ENCODE peak calls at places on chromosomes 1 and 21, in seven cellular contexts. One of them, this sample, is unnamed.

GRCh38 chr21:44601596-44602473 is 1.4 kb downstream of the KRTAP10-7 start:
- DNase-seq in psoas muscle: no peak
- DNase-seq in body of pancreas: no peak
- DNase-seq in upper lobe of right lung: peak; percentile 53
- DNase-seq in GM12865: no peak
- DNase-seq in ovary: no peak
- DNase-seq in AG04449: no peak
- DNase-seq in this sample: no peak

GRCh38 chr1:44297695-44298400 is 57.2 kb downstream of the ERI3 start:
- DNase-seq in psoas muscle: no peak
- DNase-seq in body of pancreas: no peak
- DNase-seq in upper lobe of right lung: no peak
- DNase-seq in GM12865: no peak
- DNase-seq in ovary: no peak
- DNase-seq in AG04449: no peak
- DNase-seq in this sample: no peak

GRCh38 chr1:108610073-108610472 is 50.2 kb downstream of the EEIG2 start:
- DNase-seq in psoas muscle: no peak
- DNase-seq in body of pancreas: no peak
- DNase-seq in upper lobe of right lung: no peak
- DNase-seq in GM12865: no peak
- DNase-seq in ovary: no peak
- DNase-seq in AG04449: no peak
- DNase-seq in this sample: peak; percentile 20

GRCh38 chr1:178650950-178651461 is 74.0 kb upstream of the RALGPS2 start:
- DNase-seq in psoas muscle: no peak
- DNase-seq in body of pancreas: no peak
- DNase-seq in upper lobe of right lung: no peak
- DNase-seq in GM12865: no peak
- DNase-seq in ovary: no peak
- DNase-seq in AG04449: no peak
- DNase-seq in this sample: no peak

GRCh38 chr1:156749429-156750118 is 1.9 kb downstream of the HDGF start:
- DNase-seq in psoas muscle: no peak
- DNase-seq in body of pancreas: peak; percentile 41
- DNase-seq in upper lobe of right lung: no peak
- DNase-seq in GM12865: no peak
- DNase-seq in ovary: no peak
- DNase-seq in AG04449: no peak
- DNase-seq in this sample: no peak

GRCh38 chr1:228989176-228989575 is 253.9 kb downstream of the RHOU start:
- DNase-seq in psoas muscle: no peak
- DNase-seq in body of pancreas: no peak
- DNase-seq in upper lobe of right lung: no peak
- DNase-seq in GM12865: no peak
- DNase-seq in ovary: no peak
- DNase-seq in AG04449: no peak
- DNase-seq in this sample: no peak

GRCh38 chr1:8083739-8084484 is 57.8 kb upstream of the ERRFI1 start:
- DNase-seq in psoas muscle: no peak
- DNase-seq in body of pancreas: peak; percentile 21
- DNase-seq in upper lobe of right lung: no peak
- DNase-seq in GM12865: no peak
- DNase-seq in ovary: no peak
- DNase-seq in AG04449: no peak
- DNase-seq in this sample: no peak

GRCh38 chr1:31669786-31670582 is 25.3 kb upstream of the PEF1 start:
- DNase-seq in psoas muscle: peak; percentile 90
- DNase-seq in body of pancreas: peak; percentile 90
- DNase-seq in upper lobe of right lung: peak; percentile 91
- DNase-seq in GM12865: no peak
- DNase-seq in ovary: peak; percentile 79
- DNase-seq in AG04449: no peak
- DNase-seq in this sample: peak; percentile 68

GRCh38 chr1:233605205-233605604 is 8.7 kb upstream of the KCNK1 start:
- DNase-seq in psoas muscle: no peak
- DNase-seq in body of pancreas: no peak
- DNase-seq in upper lobe of right lung: no peak
- DNase-seq in GM12865: no peak
- DNase-seq in ovary: no peak
- DNase-seq in AG04449: no peak
- DNase-seq in this sample: no peak

GRCh38 chr1:156906206-156906910 is 12.8 kb downstream of the PEAR1 start:
- DNase-seq in psoas muscle: peak; percentile 50
- DNase-seq in body of pancreas: no peak
- DNase-seq in upper lobe of right lung: no peak
- DNase-seq in GM12865: no peak
- DNase-seq in ovary: no peak
- DNase-seq in AG04449: no peak
- DNase-seq in this sample: no peak

GRCh38 chr1:24940231-24940630 is 10.2 kb upstream of the RUNX3 start:
- DNase-seq in psoas muscle: no peak
- DNase-seq in body of pancreas: no peak
- DNase-seq in upper lobe of right lung: no peak
- DNase-seq in GM12865: no peak
- DNase-seq in ovary: no peak
- DNase-seq in AG04449: no peak
- DNase-seq in this sample: no peak

GRCh38 chr21:15421521-15421920 is 308.3 kb upstream of the USP25 start:
- DNase-seq in psoas muscle: no peak
- DNase-seq in body of pancreas: no peak
- DNase-seq in upper lobe of right lung: no peak
- DNase-seq in GM12865: no peak
- DNase-seq in ovary: no peak
- DNase-seq in AG04449: no peak
- DNase-seq in this sample: no peak

GRCh38 chr1:170856455-170856854 is 78.9 kb upstream of the MROH9 start:
- DNase-seq in psoas muscle: no peak
- DNase-seq in body of pancreas: no peak
- DNase-seq in upper lobe of right lung: no peak
- DNase-seq in GM12865: no peak
- DNase-seq in ovary: no peak
- DNase-seq in AG04449: no peak
- DNase-seq in this sample: no peak

GRCh38 chr1:66552829-66553228 is 18.9 kb downstream of the SGIP1 start:
- DNase-seq in psoas muscle: peak; percentile 50
- DNase-seq in body of pancreas: no peak
- DNase-seq in upper lobe of right lung: no peak
- DNase-seq in GM12865: no peak
- DNase-seq in ovary: peak; percentile 17
- DNase-seq in AG04449: no peak
- DNase-seq in this sample: no peak

GRCh38 chr1:1157914-1158710 is 15.6 kb upstream of the TTLL10 start:
- DNase-seq in psoas muscle: peak; percentile 73
- DNase-seq in body of pancreas: peak; percentile 84
- DNase-seq in upper lobe of right lung: peak; percentile 82
- DNase-seq in GM12865: peak; percentile 60
- DNase-seq in ovary: peak; percentile 38
- DNase-seq in AG04449: no peak
- DNase-seq in this sample: peak; percentile 24

GRCh38 chr21:36145259-36145658 is 10.4 kb downstream of the CBR3 start:
- DNase-seq in psoas muscle: no peak
- DNase-seq in body of pancreas: no peak
- DNase-seq in upper lobe of right lung: no peak
- DNase-seq in GM12865: no peak
- DNase-seq in ovary: no peak
- DNase-seq in AG04449: no peak
- DNase-seq in this sample: no peak

GRCh38 chr21:36135391-36136094 is 664 bp downstream of the CBR3 start:
- DNase-seq in psoas muscle: peak; percentile 88
- DNase-seq in body of pancreas: peak; percentile 61
- DNase-seq in upper lobe of right lung: peak; percentile 75
- DNase-seq in GM12865: peak; percentile 39
- DNase-seq in ovary: peak; percentile 72
- DNase-seq in AG04449: no peak
- DNase-seq in this sample: peak; percentile 34

GRCh38 chr21:36141513-36141925 is 6.6 kb downstream of the CBR3 start:
- DNase-seq in psoas muscle: peak; percentile 85
- DNase-seq in body of pancreas: peak; percentile 97
- DNase-seq in upper lobe of right lung: peak; percentile 87
- DNase-seq in GM12865: peak; percentile 93
- DNase-seq in ovary: peak; percentile 66
- DNase-seq in AG04449: no peak
- DNase-seq in this sample: peak; percentile 65
- H3K4me3 ChIP-seq in psoas muscle: no peak overlapping the region
- H3K4me3 ChIP-seq in body of pancreas: no peak overlapping the region
- H3K4me3 ChIP-seq in upper lobe of right lung: no peak overlapping the region
- H3K4me3 ChIP-seq in GM12865: no peak overlapping the region
- H3K4me3 ChIP-seq in ovary: no peak overlapping the region
- H3K4me3 ChIP-seq in AG04449: no peak overlapping the region
- H3K4me3 ChIP-seq in this sample: no peak overlapping the region

GRCh38 chr1:119674835-119675289 is 26.8 kb upstream of the ZNF697 start:
- DNase-seq in psoas muscle: peak; percentile 69
- DNase-seq in body of pancreas: peak; percentile 49
- DNase-seq in upper lobe of right lung: no peak
- DNase-seq in GM12865: peak; percentile 76
- DNase-seq in ovary: no peak
- DNase-seq in AG04449: no peak
- DNase-seq in this sample: peak; percentile 71
- TF ChIP-seq CTCF in psoas muscle: no peak
- TF ChIP-seq CTCF in body of pancreas: no peak
- TF ChIP-seq CTCF in upper lobe of right lung: no peak
- TF ChIP-seq CTCF in GM12865: peak; percentile 72
- TF ChIP-seq CTCF in ovary: no peak
- TF ChIP-seq CTCF in AG04449: no peak
- TF ChIP-seq CTCF in this sample: peak; percentile 76

GRCh38 chr21:34364921-34365320 is 1.1 kb downstream of the KCNE2 start:
- DNase-seq in psoas muscle: no peak
- DNase-seq in body of pancreas: no peak
- DNase-seq in upper lobe of right lung: no peak
- DNase-seq in GM12865: no peak
- DNase-seq in ovary: no peak
- DNase-seq in AG04449: no peak
- DNase-seq in this sample: no peak
- H3K4me3 ChIP-seq in psoas muscle: no peak overlapping the region
- H3K4me3 ChIP-seq in body of pancreas: no peak overlapping the region
- H3K4me3 ChIP-seq in upper lobe of right lung: no peak overlapping the region
- H3K4me3 ChIP-seq in GM12865: no peak overlapping the region
- H3K4me3 ChIP-seq in ovary: no peak overlapping the region
- H3K4me3 ChIP-seq in AG04449: no peak overlapping the region
- H3K4me3 ChIP-seq in this sample: no peak overlapping the region

GRCh38 chr1:230796626-230797025 is 49.4 kb downstream of the CAPN9 start:
- DNase-seq in psoas muscle: no peak
- DNase-seq in body of pancreas: no peak
- DNase-seq in upper lobe of right lung: no peak
- DNase-seq in GM12865: no peak
- DNase-seq in ovary: no peak
- DNase-seq in AG04449: no peak
- DNase-seq in this sample: no peak

GRCh38 chr1:230798187-230798484 is 50.9 kb downstream of the CAPN9 start:
- DNase-seq in psoas muscle: no peak
- DNase-seq in body of pancreas: no peak
- DNase-seq in upper lobe of right lung: no peak
- DNase-seq in GM12865: no peak
- DNase-seq in ovary: no peak
- DNase-seq in AG04449: no peak
- DNase-seq in this sample: no peak

GRCh38 chr1:230798491-230798890 is 51.3 kb downstream of the CAPN9 start:
- DNase-seq in psoas muscle: no peak
- DNase-seq in body of pancreas: no peak
- DNase-seq in upper lobe of right lung: no peak
- DNase-seq in GM12865: no peak
- DNase-seq in ovary: no peak
- DNase-seq in AG04449: no peak
- DNase-seq in this sample: no peak

GRCh38 chr1:230794871-230795645 is 47.9 kb downstream of the CAPN9 start:
- DNase-seq in psoas muscle: peak; percentile 36
- DNase-seq in body of pancreas: no peak
- DNase-seq in upper lobe of right lung: no peak
- DNase-seq in GM12865: no peak
- DNase-seq in ovary: no peak
- DNase-seq in AG04449: no peak
- DNase-seq in this sample: no peak

DNA sequence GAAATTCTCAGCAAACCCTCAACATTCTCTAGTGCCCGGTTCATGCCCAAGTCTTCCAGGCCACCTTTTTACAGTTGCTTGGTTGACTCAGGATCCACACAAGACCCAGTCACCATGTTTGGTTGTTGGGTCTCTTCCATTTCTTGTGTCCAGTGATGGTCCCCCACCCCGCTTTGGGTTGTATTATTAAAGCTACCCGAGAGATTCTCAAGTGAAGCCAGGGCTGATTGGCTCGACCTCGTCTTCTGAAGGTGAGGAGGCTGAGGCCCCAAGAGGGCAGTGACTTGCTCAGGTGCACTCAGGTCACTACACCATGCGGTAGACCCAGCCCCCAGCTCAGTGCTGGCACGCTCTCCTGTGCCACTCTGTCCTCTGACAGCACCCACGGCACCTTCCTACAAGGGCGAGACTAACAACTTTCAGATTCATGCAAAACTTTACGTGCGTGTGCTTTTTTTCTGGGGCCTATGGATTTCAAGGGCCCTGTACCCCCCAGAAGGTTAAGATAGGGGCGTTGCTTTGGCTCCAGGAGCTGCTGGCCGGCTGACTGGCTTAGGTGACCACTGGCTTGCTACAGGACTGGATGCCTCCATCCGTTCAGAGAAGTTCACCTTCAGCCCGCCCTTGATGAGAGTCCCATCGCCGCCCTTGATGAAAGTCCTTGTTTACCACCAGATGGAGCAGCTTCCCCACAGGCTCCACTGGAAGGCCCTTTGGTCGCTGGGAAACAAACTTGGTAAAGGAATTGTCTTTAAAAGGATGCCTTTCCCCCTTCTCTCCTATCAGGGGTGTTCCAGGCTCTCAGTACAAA is 50.4 kb downstream of the CAPN9 start:
- DNase-seq in psoas muscle: peak; percentile 70
- DNase-seq in body of pancreas: peak; percentile 73
- DNase-seq in upper lobe of right lung: no peak
- DNase-seq in GM12865: peak; percentile 22
- DNase-seq in ovary: peak; percentile 71
- DNase-seq in AG04449: peak; percentile 34
- DNase-seq in this sample: peak; percentile 27
- TF ChIP-seq CTCF in psoas muscle: peak; percentile 75
- TF ChIP-seq CTCF in body of pancreas: peak; percentile 39
- TF ChIP-seq CTCF in upper lobe of right lung: peak; percentile 60
- TF ChIP-seq CTCF in GM12865: peak; percentile 20
- TF ChIP-seq CTCF in ovary: peak; percentile 77
- TF ChIP-seq CTCF in AG04449: peak; percentile 84
- TF ChIP-seq CTCF in this sample: peak; percentile 83

This sample was measured in retinal pigment epithelial cell.